ENCODE peak calls at places on chromosomes 13 and 19, in seven cellular contexts. F, Q, U, G, K, B and Y are unnamed samples.

GRCh38 chr19:18431351-18432197 is 6.4 kb downstream of the ISYNA1 start:
- DNase-seq in K (peak; percentile 81), B (no peak), U (no peak), G (peak; percentile 39), Q (no peak), F (no peak), Y (no peak)

GRCh38 chr19:3368848-3369336 is 2.5 kb downstream of the NFIC start:
- DNase-seq in G (no peak), Q (no peak), U (no peak), F (no peak), K (no peak), B (no peak), Y (no peak)

GRCh38 chr19:44951179-44952159 is 3.7 kb upstream of the CLPTM1 start:
- DNase-seq in B (peak; percentile 67), G (peak; percentile 96), U (peak; percentile 85), F (peak; percentile 60), Q (peak; percentile 67), K (no peak), Y (peak; percentile 54)

GRCh38 chr19:954672-955494 is 29.0 kb downstream of the ARID3A start:
- DNase-seq in G (no peak), Q (no peak), U (no peak), F (no peak), B (no peak), K (no peak), Y (peak; percentile 51)

GRCh38 chr13:36130542-36131214 is 504 bp downstream of the DCLK1 start:
- DNase-seq in F (peak; percentile 54), G (peak; percentile 77), Q (no peak), B (no peak), U (no peak), K (no peak), Y (no peak)

GRCh38 chr19:2517881-2518601 is 42.1 kb downstream of the GADD45B start:
- DNase-seq in G (no peak), K (no peak), Q (no peak), U (no peak), F (no peak), B (no peak), Y (no peak)

GRCh38 chr13:22846551-22846950 is 334.2 kb upstream of the SGCG start:
- DNase-seq in F (no peak), Q (no peak), K (no peak), U (no peak), G (no peak), B (no peak), Y (no peak)

GRCh38 chr13:58680115-58680514 is 1048.6 kb downstream of the PCDH17 start:
- DNase-seq in U (no peak), K (no peak), B (no peak), G (peak; percentile 57), F (no peak), Q (no peak), Y (no peak)

GRCh38 chr13:29929062-29929847 is 78.8 kb upstream of the UBL3 start:
- DNase-seq in B (no peak), G (no peak), Q (no peak), F (no peak), K (no peak), U (no peak), Y (no peak)

GRCh38 chr13:76512676-76513277 is 373.4 kb downstream of the KCTD12 start:
- DNase-seq in U (no peak), B (no peak), F (no peak), K (no peak), Q (no peak), G (no peak), Y (no peak)

DNA sequence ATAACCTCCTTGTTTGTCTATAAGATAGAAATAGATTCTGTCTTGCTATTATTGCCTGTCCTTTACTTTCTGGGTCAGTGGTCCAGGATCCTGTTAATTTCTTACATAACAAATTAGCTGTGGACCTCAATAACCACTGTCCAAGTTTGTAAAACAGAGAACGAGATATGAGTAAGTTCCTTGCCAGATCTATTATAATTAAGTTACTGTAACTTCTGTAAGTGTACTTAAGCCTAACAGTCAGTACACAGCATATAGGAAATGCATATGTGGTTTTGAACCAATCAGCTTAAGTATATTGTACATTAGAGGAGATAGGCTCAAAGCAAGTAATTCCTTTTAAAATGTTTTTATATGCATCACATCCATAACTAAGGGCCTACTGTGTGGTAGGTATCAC is 34.9 kb downstream of the HTR2A start:
- DNase-seq in K (no peak), F (no peak), B (no peak), Q (no peak), U (no peak), G (no peak), Y (no peak)
- H3K4me1 ChIP-seq in K (no peaks in the 10 kb centered on the region), F (peaks cover 6% of the 10 kb centered on the region), B (no peaks in the 10 kb centered on the region), Q (no peaks in the 10 kb centered on the region), U (no peaks in the 10 kb centered on the region), G (no peaks in the 10 kb centered on the region), Y (no peaks in the 10 kb centered on the region)

GRCh38 chr19:35718345-35719041 is 690 bp downstream of the KMT2B start:
- DNase-seq in F (peak; percentile 35), K (peak; percentile 93), Q (peak; percentile 32), G (peak; percentile 37), B (no peak), U (no peak), Y (peak; percentile 49)
- TF ChIP-seq POLR2AphosphoS5 in F (no peak), K (no peak), Q (no peak), G (no peak), B (no peak), U (no peak), Y (no peak)

GRCh38 chr19:52065399-52065798 is 16.8 kb upstream of the ZNF432 start:
- DNase-seq in Q (no peak), B (no peak), G (no peak), F (no peak), U (no peak), K (no peak), Y (no peak)
- TF ChIP-seq CTCF in Q (no peak), B (no peak), G (no peak), F (no peak), U (no peak), K (no peak), Y (no peak)

GRCh38 chr19:34173145-34173956 is 1.0 kb downstream of the LSM14A start:
- DNase-seq in Q (peak; percentile 34), K (peak; percentile 76), B (peak; percentile 71), G (peak; percentile 92), U (peak; percentile 82), F (peak; percentile 40), Y (peak; percentile 65)

GRCh38 chr19:34171877-34172660 is at the start of gene LSM14A:
- DNase-seq in Q (peak; percentile 94), U (peak; percentile 77), F (peak; percentile 95), K (peak; percentile 97), B (peak; percentile 91), G (peak; percentile 94), Y (peak; percentile 93)

GRCh38 chr19:34176581-34176980 is 4.3 kb downstream of the LSM14A start:
- DNase-seq in G (no peak), B (no peak), K (no peak), U (no peak), Q (no peak), F (no peak), Y (no peak)

GRCh38 chr19:34172661-34173144 is 399 bp downstream of the LSM14A start:
- DNase-seq in U (no peak), K (peak; percentile 91), Q (no peak), B (no peak), F (peak; percentile 28), G (no peak), Y (peak; percentile 23)

DNA sequence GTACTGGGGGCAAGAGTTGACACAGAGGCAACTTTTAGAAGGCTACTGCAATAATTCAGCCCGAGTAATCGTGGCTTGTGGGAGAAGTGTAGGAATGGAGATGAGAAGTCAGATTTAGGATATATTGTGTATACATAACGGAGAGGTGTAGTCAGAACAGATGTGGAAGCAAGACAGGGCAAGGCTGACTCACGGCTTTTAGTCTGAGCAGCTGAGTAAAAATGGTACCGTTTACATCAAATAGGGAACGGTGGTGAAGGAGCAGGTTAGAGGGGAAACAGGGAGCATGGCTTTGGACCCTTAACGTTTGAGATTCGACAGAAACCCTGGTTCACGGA is 796 bp upstream of the LSM14A start:
- DNase-seq in K (no peak), B (no peak), Q (no peak), F (no peak), U (no peak), G (no peak), Y (no peak)
- H3K4me1 ChIP-seq in K (peaks cover 51% of the 10 kb centered on the region), B (peaks cover 12% of the 10 kb centered on the region), Q (peaks cover 45% of the 10 kb centered on the region), F (peaks cover 35% of the 10 kb centered on the region), U (peaks cover 48% of the 10 kb centered on the region), G (peaks cover 26% of the 10 kb centered on the region), Y (peaks cover 43% of the 10 kb centered on the region)

GRCh38 chr13:46871557-46871956 is 25.3 kb downstream of the HTR2A start:
- DNase-seq in Q (no peak), B (no peak), G (no peak), K (no peak), F (no peak), U (no peak), Y (no peak)
- TF ChIP-seq POLR2AphosphoS5 in Q (no peak), B (no peak), G (no peak), K (no peak), F (no peak), U (no peak), Y (no peak)

DNA sequence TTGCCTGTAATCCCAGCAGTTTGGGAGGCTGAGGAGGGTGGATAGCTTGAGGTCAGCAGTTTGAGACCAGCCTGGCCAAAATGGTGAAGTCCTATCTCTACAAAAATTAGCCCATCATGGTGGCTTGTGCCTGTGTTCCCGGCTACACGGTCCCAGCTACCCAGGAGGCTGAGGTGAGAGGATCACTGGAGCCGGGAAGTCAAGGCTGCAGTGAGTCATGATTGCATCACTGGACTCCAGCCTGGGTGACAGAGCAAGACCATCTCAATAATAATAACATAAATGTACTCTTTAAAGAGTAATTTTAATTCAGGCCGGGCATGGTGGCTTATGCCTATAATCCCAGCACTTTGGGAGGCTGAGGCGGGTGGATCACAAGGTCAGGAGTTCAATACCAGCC is 38.7 kb downstream of the SKA3 start:
- DNase-seq in Q (no peak), F (peak; percentile 22), B (no peak), G (no peak), U (peak; percentile 20), K (no peak), Y (no peak)
- TF ChIP-seq CTCF in Q (no peak), F (no peak), B (no peak), G (no peak), U (no peak), K (no peak), Y (no peak)